ENCODE peak calls at places on chromosome 22, in four cellular contexts. A is stimulated activated naive CD8-positive, alpha-beta T cell treated with anti-CD3 and anti-CD28 coated beads, Interleukin-15, Interleukin-2, amounts not matched to agents 100 U/mL and 50 U/mL, for 24 hours; P is effector CD4-positive, alpha-beta T cell; V is stimulated activated CD4-positive, alpha-beta T cell treated with anti-CD3 and anti-CD28 coated beads, Interleukin-1b, Interleukin-23, amount 100 ng/mL, for 24 hours. Y is an unnamed sample.

GRCh38 chr22:39789794-39790193 is 103.8 kb downstream of the ENTHD1 start:
- DNase-seq in A (no peak), P (no peak), V (no peak), Y (no peak)

GRCh38 chr22:36423461-36424404 is 36.0 kb upstream of the MYH9 start:
- DNase-seq in A (no peak), P (no peak), V (no peak), Y (no peak)

GRCh38 chr22:20092477-20092854 is 12.4 kb downstream of the DGCR8 start:
- DNase-seq in A (no peak), P (no peak), V (no peak), Y (no peak)

GRCh38 chr22:37549704-37550059 is 10.6 kb upstream of the CDC42EP1 start:
- DNase-seq in A (no peak), P (no peak), V (no peak), Y (no peak)

GRCh38 chr22:27224485-27225364 is 567.3 kb downstream of the MIAT start:
- DNase-seq in A (no peak), P (no peak), V (no peak), Y (no peak)

GRCh38 chr22:43861529-43861928 is 784 bp downstream of the SULT4A1 start:
- DNase-seq in A (no peak), P (no peak), V (no peak), Y (no peak)

GRCh38 chr22:17917490-17917983 is 106.8 kb downstream of the MICAL3 start:
- DNase-seq in A (no peak), P (no peak), V (no peak), Y (no peak)

GRCh38 chr22:44245867-44246266 is 65.1 kb downstream of the PARVG start:
- DNase-seq in A (no peak), P (no peak), V (no peak), Y (no peak)

GRCh38 chr22:49751318-49751967 is 76.2 kb downstream of the BRD1 start:
- DNase-seq in A (no peak), P (no peak), V (no peak), Y (no peak)

GRCh38 chr22:26536056-26536761 is 23.9 kb upstream of the TFIP11 start:
- DNase-seq in A (no peak), P (no peak), V (no peak), Y (no peak)

GRCh38 chr22:46612341-46612903 is 7.8 kb upstream of the GRAMD4 start:
- DNase-seq in A (no peak), P (no peak), V (no peak), Y (no peak)

GRCh38 chr22:39612811-39613548 is 42.4 kb downstream of the CACNA1I start:
- DNase-seq in A (peak; percentile 19), P (no peak), V (no peak), Y (no peak)

GRCh38 chr22:19357270-19358105 is 66.0 kb upstream of the CLTCL1 start:
- DNase-seq in A (no peak), P (no peak), V (no peak), Y (no peak)

GRCh38 chr22:37063436-37064420 is 12.2 kb downstream of the KCTD17 start:
- DNase-seq in A (no peak), P (no peak), V (no peak), Y (no peak)

GRCh38 chr22:17369553-17370035 is 334 bp downstream of the CECR2 start:
- DNase-seq in A (peak; percentile 34), P (no peak), V (no peak), Y (no peak)

GRCh38 chr22:50151571-50152537 is 18.7 kb upstream of the PANX2 start:
- DNase-seq in A (no peak), P (no peak), V (no peak), Y (no peak)

GRCh38 chr22:47739616-47740015 is 977.2 kb downstream of the TBC1D22A start:
- DNase-seq in A (no peak), P (no peak), V (no peak), Y (no peak)

GRCh38 chr22:47445212-47445611 is 682.8 kb downstream of the TBC1D22A start:
- DNase-seq in A (no peak), P (no peak), V (no peak), Y (no peak)

GRCh38 chr22:31102441-31103081 is 4.8 kb downstream of the SELENOM start:
- DNase-seq in A (no peak), P (no peak), V (no peak), Y (no peak)

GRCh38 chr22:38165929-38166593 is 15.6 kb downstream of the PLA2G6 start:
- DNase-seq in A (no peak), P (no peak), V (no peak), Y (no peak)

GRCh38 chr22:20584029-20584871 is 76.8 kb downstream of the MED15 start:
- DNase-seq in A (no peak), P (no peak), V (no peak), Y (no peak)

Y was measured in CD8-positive, alpha-beta memory T cell.